ENCODE peak calls at places on chromosomes 1 and 21, in five cellular contexts. One of them, this sample, is unnamed.

GRCh38 chr1:232547938-232548484 is 81.9 kb downstream of the SIPA1L2 start:
- DNase-seq in lung: no peak
- DNase-seq in IMR-90: peak; percentile 22
- DNase-seq in psoas muscle: no peak
- DNase-seq in keratinocyte: no peak
- DNase-seq in this sample: no peak

GRCh38 chr1:94672934-94673333 is 131.4 kb upstream of the F3 start:
- DNase-seq in lung: no peak
- DNase-seq in IMR-90: peak; percentile 99
- DNase-seq in psoas muscle: no peak
- DNase-seq in keratinocyte: no peak
- DNase-seq in this sample: no peak

GRCh38 chr21:45977396-45977795 is 4.2 kb upstream of the COL6A1 start:
- DNase-seq in lung: no peak
- DNase-seq in IMR-90: no peak
- DNase-seq in psoas muscle: peak; percentile 37
- DNase-seq in keratinocyte: no peak
- DNase-seq in this sample: no peak

GRCh38 chr21:42677339-42678117 is 24.1 kb downstream of the PDE9A start:
- DNase-seq in lung: no peak
- DNase-seq in IMR-90: peak; percentile 60
- DNase-seq in psoas muscle: peak; percentile 2
- DNase-seq in keratinocyte: no peak
- DNase-seq in this sample: no peak

GRCh38 chr1:167909691-167910180 is 4.2 kb downstream of the ADCY10 start:
- DNase-seq in lung: no peak
- DNase-seq in IMR-90: no peak
- DNase-seq in psoas muscle: no peak
- DNase-seq in keratinocyte: no peak
- DNase-seq in this sample: no peak

GRCh38 chr1:119778359-119778758 is 9.7 kb upstream of the HMGCS2 start:
- DNase-seq in lung: no peak
- DNase-seq in IMR-90: no peak
- DNase-seq in psoas muscle: no peak
- DNase-seq in keratinocyte: no peak
- DNase-seq in this sample: no peak

GRCh38 chr1:161986328-161986727 is 37.3 kb downstream of the OLFML2B start:
- DNase-seq in lung: no peak
- DNase-seq in IMR-90: no peak
- DNase-seq in psoas muscle: no peak
- DNase-seq in keratinocyte: no peak
- DNase-seq in this sample: peak; percentile 51

GRCh38 chr1:209318302-209319056 is 265.0 kb upstream of the CAMK1G start:
- DNase-seq in lung: no peak
- DNase-seq in IMR-90: peak; percentile 35
- DNase-seq in psoas muscle: no peak
- DNase-seq in keratinocyte: peak; percentile 21
- DNase-seq in this sample: no peak

GRCh38 chr1:211647666-211648065 is 27.8 kb downstream of the NEK2 start:
- DNase-seq in lung: no peak
- DNase-seq in IMR-90: no peak
- DNase-seq in psoas muscle: no peak
- DNase-seq in keratinocyte: no peak
- DNase-seq in this sample: no peak

GRCh38 chr1:19710825-19711611 is 46.3 kb downstream of the HTR6 start:
- DNase-seq in lung: no peak
- DNase-seq in IMR-90: no peak
- DNase-seq in psoas muscle: no peak
- DNase-seq in keratinocyte: no peak
- DNase-seq in this sample: no peak

GRCh38 chr1:5286244-5286643 is 631.8 kb downstream of the AJAP1 start:
- DNase-seq in lung: no peak
- DNase-seq in IMR-90: no peak
- DNase-seq in psoas muscle: no peak
- DNase-seq in keratinocyte: no peak
- DNase-seq in this sample: no peak

GRCh38 chr1:114259517-114260160 is 106.0 kb upstream of the SYT6 start:
- DNase-seq in lung: no peak
- DNase-seq in IMR-90: no peak
- DNase-seq in psoas muscle: no peak
- DNase-seq in keratinocyte: no peak
- DNase-seq in this sample: no peak
- H3K27me3 ChIP-seq in lung: no peaks in the 10 kb centered on the region
- H3K27me3 ChIP-seq in IMR-90: peaks cover 7% of the 10 kb centered on the region
- H3K27me3 ChIP-seq in psoas muscle: no peaks in the 10 kb centered on the region
- H3K27me3 ChIP-seq in keratinocyte: peaks cover 19% of the 10 kb centered on the region
- H3K27me3 ChIP-seq in this sample: peaks cover 11% of the 10 kb centered on the region

GRCh38 chr1:151858030-151858746 is 4.7 kb upstream of the THEM5 start:
- DNase-seq in lung: no peak
- DNase-seq in IMR-90: peak; percentile 29
- DNase-seq in psoas muscle: no peak
- DNase-seq in keratinocyte: no peak
- DNase-seq in this sample: no peak
- H3K27me3 ChIP-seq in lung: no peaks in the 10 kb centered on the region
- H3K27me3 ChIP-seq in IMR-90: peaks cover 19% of the 10 kb centered on the region
- H3K27me3 ChIP-seq in psoas muscle: no peaks in the 10 kb centered on the region
- H3K27me3 ChIP-seq in keratinocyte: no peaks in the 10 kb centered on the region
- H3K27me3 ChIP-seq in this sample: no peaks in the 10 kb centered on the region

GRCh38 chr1:50417487-50417886 is 5.8 kb downstream of the DMRTA2 start:
- DNase-seq in lung: no peak
- DNase-seq in IMR-90: no peak
- DNase-seq in psoas muscle: no peak
- DNase-seq in keratinocyte: no peak
- DNase-seq in this sample: no peak

GRCh38 chr1:50416150-50416527 is 7.1 kb downstream of the DMRTA2 start:
- DNase-seq in lung: no peak
- DNase-seq in IMR-90: no peak
- DNase-seq in psoas muscle: no peak
- DNase-seq in keratinocyte: no peak
- DNase-seq in this sample: no peak

GRCh38 chr1:50415235-50416149 is 7.8 kb downstream of the DMRTA2 start:
- DNase-seq in lung: no peak
- DNase-seq in IMR-90: no peak
- DNase-seq in psoas muscle: no peak
- DNase-seq in keratinocyte: no peak
- DNase-seq in this sample: no peak

GRCh38 chr1:50417946-50418599 is 5.2 kb downstream of the DMRTA2 start:
- DNase-seq in lung: no peak
- DNase-seq in IMR-90: no peak
- DNase-seq in psoas muscle: no peak
- DNase-seq in keratinocyte: no peak
- DNase-seq in this sample: no peak

GRCh38 chr1:50416553-50417453 is 6.4 kb downstream of the DMRTA2 start:
- DNase-seq in lung: no peak
- DNase-seq in IMR-90: no peak
- DNase-seq in psoas muscle: no peak
- DNase-seq in keratinocyte: no peak
- DNase-seq in this sample: no peak
- H3K27me3 ChIP-seq in lung: peaks cover 29% of the 10 kb centered on the region
- H3K27me3 ChIP-seq in IMR-90: peaks cover 89% of the 10 kb centered on the region
- H3K27me3 ChIP-seq in psoas muscle: peaks cover 5% of the 10 kb centered on the region
- H3K27me3 ChIP-seq in keratinocyte: peaks cover 92% of the 10 kb centered on the region
- H3K27me3 ChIP-seq in this sample: peaks cover 73% of the 10 kb centered on the region

DNA sequence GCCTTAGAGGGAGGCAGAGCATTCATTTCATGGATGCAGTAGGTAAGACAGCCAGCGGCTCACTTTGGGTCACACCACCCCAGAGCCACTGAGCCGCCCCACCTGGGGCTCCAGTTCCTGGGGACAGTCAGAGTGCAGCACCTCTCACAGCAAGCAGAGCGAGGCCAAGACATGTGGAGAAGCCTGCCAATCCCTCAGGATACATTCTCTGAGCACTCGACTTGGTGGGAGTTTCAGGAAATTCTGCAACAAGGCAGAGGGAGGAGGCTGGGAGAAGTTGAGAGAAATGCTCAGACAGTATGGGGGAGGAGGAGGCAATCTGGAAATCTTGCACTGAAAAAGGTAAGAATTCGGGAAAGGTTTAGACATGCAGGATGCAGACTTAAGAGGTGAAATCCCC is 60.8 kb upstream of the WLS start:
- DNase-seq in lung: no peak
- DNase-seq in IMR-90: no peak
- DNase-seq in psoas muscle: no peak
- DNase-seq in keratinocyte: no peak
- DNase-seq in this sample: no peak
- H3K27me3 ChIP-seq in lung: no peaks in the 10 kb centered on the region
- H3K27me3 ChIP-seq in IMR-90: no peaks in the 10 kb centered on the region
- H3K27me3 ChIP-seq in psoas muscle: no peaks in the 10 kb centered on the region
- H3K27me3 ChIP-seq in keratinocyte: no peaks in the 10 kb centered on the region
- H3K27me3 ChIP-seq in this sample: no peaks in the 10 kb centered on the region

GRCh38 chr1:11692899-11693590 is 1.5 kb downstream of the DRAXIN start:
- DNase-seq in lung: no peak
- DNase-seq in IMR-90: peak; percentile 77
- DNase-seq in psoas muscle: peak; percentile 35
- DNase-seq in keratinocyte: peak; percentile 36
- DNase-seq in this sample: no peak

GRCh38 chr1:11691302-11691914 is at the start of gene DRAXIN:
- DNase-seq in lung: no peak
- DNase-seq in IMR-90: no peak
- DNase-seq in psoas muscle: no peak
- DNase-seq in keratinocyte: no peak
- DNase-seq in this sample: no peak

GRCh38 chr1:11693917-11694316 is 2.4 kb downstream of the DRAXIN start:
- DNase-seq in lung: no peak
- DNase-seq in IMR-90: no peak
- DNase-seq in psoas muscle: no peak
- DNase-seq in keratinocyte: no peak
- DNase-seq in this sample: no peak

GRCh38 chr1:11690669-11691301 is 725 bp upstream of the DRAXIN start:
- DNase-seq in lung: no peak
- DNase-seq in IMR-90: no peak
- DNase-seq in psoas muscle: no peak
- DNase-seq in keratinocyte: no peak
- DNase-seq in this sample: no peak

GRCh38 chr1:11691928-11692711 is 610 bp downstream of the DRAXIN start:
- DNase-seq in lung: no peak
- DNase-seq in IMR-90: no peak
- DNase-seq in psoas muscle: no peak
- DNase-seq in keratinocyte: no peak
- DNase-seq in this sample: no peak
- H3K27me3 ChIP-seq in lung: peaks cover 13% of the 10 kb centered on the region
- H3K27me3 ChIP-seq in IMR-90: peaks cover 56% of the 10 kb centered on the region
- H3K27me3 ChIP-seq in psoas muscle: no peaks in the 10 kb centered on the region
- H3K27me3 ChIP-seq in keratinocyte: peaks cover 60% of the 10 kb centered on the region
- H3K27me3 ChIP-seq in this sample: peaks cover 37% of the 10 kb centered on the region

DNA sequence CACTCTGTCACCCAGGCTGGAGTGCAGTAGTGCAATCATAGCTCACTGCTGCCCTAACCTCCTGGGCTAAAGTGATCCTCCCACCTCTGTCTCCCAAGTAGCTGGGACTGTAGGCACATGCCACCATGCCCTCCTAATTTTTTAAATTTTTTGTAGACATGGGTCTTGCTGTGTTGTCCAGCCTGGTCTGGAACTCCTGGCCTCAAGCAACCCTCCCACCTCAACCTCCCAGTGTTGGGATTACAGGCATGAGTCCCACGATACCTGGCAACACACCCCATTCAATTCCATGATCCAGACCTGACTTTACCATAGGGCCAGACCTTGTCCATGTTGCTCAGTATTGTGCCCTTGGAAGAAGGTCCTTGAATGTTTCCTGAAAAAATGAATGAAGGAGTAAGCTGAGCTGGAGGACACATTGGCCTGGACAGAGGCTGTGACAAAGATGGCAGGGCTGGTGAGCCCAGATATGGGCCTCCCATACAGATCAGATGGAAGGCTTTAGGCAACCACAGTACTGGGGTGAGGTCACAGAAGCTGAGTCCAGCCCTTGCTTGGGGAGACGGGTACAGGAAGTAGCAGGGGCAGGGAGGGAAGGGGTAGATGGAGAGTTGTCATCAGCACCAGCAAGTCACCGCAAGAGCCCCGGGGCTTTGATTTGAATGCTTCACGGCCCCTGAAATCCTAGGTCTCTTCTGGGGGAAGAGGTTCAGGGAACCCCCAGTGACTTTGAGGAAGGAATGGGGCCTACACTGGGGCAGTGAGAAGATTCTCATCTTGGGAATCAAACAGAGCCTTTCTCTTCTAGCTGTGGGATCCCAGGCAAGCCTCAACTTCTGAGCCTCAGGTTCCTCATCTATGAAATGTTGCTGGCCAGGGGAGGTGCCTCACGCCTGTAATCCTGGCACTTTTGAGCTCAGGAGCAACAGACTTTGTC is 40.1 kb upstream of the DMBX1 start:
- DNase-seq in lung: no peak
- DNase-seq in IMR-90: no peak
- DNase-seq in psoas muscle: no peak
- DNase-seq in keratinocyte: no peak
- DNase-seq in this sample: no peak
- H3K27me3 ChIP-seq in lung: no peaks in the 10 kb centered on the region
- H3K27me3 ChIP-seq in IMR-90: peaks cover 93% of the 10 kb centered on the region
- H3K27me3 ChIP-seq in psoas muscle: no peaks in the 10 kb centered on the region
- H3K27me3 ChIP-seq in keratinocyte: peaks cover 75% of the 10 kb centered on the region
- H3K27me3 ChIP-seq in this sample: peaks cover 11% of the 10 kb centered on the region

DNA sequence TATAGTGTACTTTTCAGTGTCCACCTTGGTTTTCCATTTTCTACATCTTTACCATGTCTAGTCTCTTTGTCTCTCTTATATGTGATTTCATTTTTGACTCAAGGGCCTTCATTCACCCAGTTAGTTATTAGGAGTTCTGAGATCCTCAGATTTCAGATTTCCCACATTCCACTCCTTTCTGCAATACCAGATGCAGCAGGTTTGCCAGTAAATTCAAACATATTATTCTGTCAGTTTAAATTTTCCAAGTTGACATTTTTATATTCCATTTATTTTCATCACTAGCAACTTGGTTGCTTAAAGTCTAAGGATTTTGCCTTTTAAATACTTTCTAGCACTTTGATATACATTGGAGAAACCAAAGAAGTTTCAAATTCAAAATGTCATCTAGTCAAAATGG is 42.4 kb downstream of the ABL2 start:
- DNase-seq in lung: no peak
- DNase-seq in IMR-90: no peak
- DNase-seq in psoas muscle: no peak
- DNase-seq in keratinocyte: no peak
- DNase-seq in this sample: no peak
- H3K27me3 ChIP-seq in lung: no peaks in the 10 kb centered on the region
- H3K27me3 ChIP-seq in IMR-90: no peaks in the 10 kb centered on the region
- H3K27me3 ChIP-seq in psoas muscle: no peaks in the 10 kb centered on the region
- H3K27me3 ChIP-seq in keratinocyte: no peaks in the 10 kb centered on the region
- H3K27me3 ChIP-seq in this sample: no peaks in the 10 kb centered on the region

GRCh38 chr1:205580140-205580922 is 51.5 kb downstream of the ELK4 start:
- DNase-seq in lung: no peak
- DNase-seq in IMR-90: no peak
- DNase-seq in psoas muscle: no peak
- DNase-seq in keratinocyte: no peak
- DNase-seq in this sample: no peak
- H3K27me3 ChIP-seq in lung: no peaks in the 10 kb centered on the region
- H3K27me3 ChIP-seq in IMR-90: peaks cover 71% of the 10 kb centered on the region
- H3K27me3 ChIP-seq in psoas muscle: no peaks in the 10 kb centered on the region
- H3K27me3 ChIP-seq in keratinocyte: peaks cover 54% of the 10 kb centered on the region
- H3K27me3 ChIP-seq in this sample: no peaks in the 10 kb centered on the region